ENCODE peak calls at places on chromosomes 16 and 17, in five cellular contexts. One of them, this sample, is unnamed.
A peak's percentile ranks its signal among the peaks of the same experiment; 100 is the strongest.

GRCh38 chr16:52309761-52310416 is 237.1 kb downstream of the TOX3 start:
- DNase-seq in astrocyte: no peak
- DNase-seq in naive thymus-derived CD4-positive, alpha-beta T cell: no peak
- DNase-seq in dorsolateral prefrontal cortex: no peak
- DNase-seq in spleen: no peak
- DNase-seq in this sample: no peak

GRCh38 chr17:53353919-53354351 is 468.8 kb upstream of the KIF2B start:
- DNase-seq in astrocyte: no peak
- DNase-seq in naive thymus-derived CD4-positive, alpha-beta T cell: no peak
- DNase-seq in dorsolateral prefrontal cortex: peak; percentile 44
- DNase-seq in spleen: no peak
- DNase-seq in this sample: no peak

GRCh38 chr17:46841561-46842379 is 9.6 kb upstream of the WNT9B start:
- DNase-seq in astrocyte: no peak
- DNase-seq in naive thymus-derived CD4-positive, alpha-beta T cell: peak; percentile 26
- DNase-seq in dorsolateral prefrontal cortex: peak; percentile 48
- DNase-seq in spleen: no peak
- DNase-seq in this sample: no peak

GRCh38 chr16:84593825-84594724 is 23.8 kb downstream of the COTL1 start:
- DNase-seq in astrocyte: no peak
- DNase-seq in naive thymus-derived CD4-positive, alpha-beta T cell: peak; percentile 70
- DNase-seq in dorsolateral prefrontal cortex: peak; percentile 56
- DNase-seq in spleen: peak; percentile 97
- DNase-seq in this sample: no peak

GRCh38 chr17:40038882-40039513 is 15.2 kb downstream of the MED24 start:
- DNase-seq in astrocyte: peak; percentile 68
- DNase-seq in naive thymus-derived CD4-positive, alpha-beta T cell: no peak
- DNase-seq in dorsolateral prefrontal cortex: no peak
- DNase-seq in spleen: peak; percentile 41
- DNase-seq in this sample: peak; percentile 80

GRCh38 chr16:85444879-85445778 is 168.0 kb upstream of the GSE1 start:
- DNase-seq in astrocyte: no peak
- DNase-seq in naive thymus-derived CD4-positive, alpha-beta T cell: no peak
- DNase-seq in dorsolateral prefrontal cortex: no peak
- DNase-seq in spleen: no peak
- DNase-seq in this sample: no peak

GRCh38 chr17:39069114-39069756 is 82.2 kb downstream of the PLXDC1 start:
- DNase-seq in astrocyte: peak; percentile 25
- DNase-seq in naive thymus-derived CD4-positive, alpha-beta T cell: peak; percentile 53
- DNase-seq in dorsolateral prefrontal cortex: no peak
- DNase-seq in spleen: no peak
- DNase-seq in this sample: no peak

GRCh38 chr17:14771543-14771942 is 470.7 kb downstream of the HS3ST3B1 start:
- DNase-seq in astrocyte: no peak
- DNase-seq in naive thymus-derived CD4-positive, alpha-beta T cell: no peak
- DNase-seq in dorsolateral prefrontal cortex: no peak
- DNase-seq in spleen: no peak
- DNase-seq in this sample: no peak

GRCh38 chr16:30946671-30947532 is 2.0 kb upstream of the ORAI3 start:
- DNase-seq in astrocyte: no peak
- DNase-seq in naive thymus-derived CD4-positive, alpha-beta T cell: no peak
- DNase-seq in dorsolateral prefrontal cortex: no peak
- DNase-seq in spleen: no peak
- DNase-seq in this sample: no peak

GRCh38 chr16:80107900-80108299 is 432.9 kb upstream of the DYNLRB2 start:
- DNase-seq in astrocyte: peak; percentile 72
- DNase-seq in naive thymus-derived CD4-positive, alpha-beta T cell: no peak
- DNase-seq in dorsolateral prefrontal cortex: no peak
- DNase-seq in spleen: no peak
- DNase-seq in this sample: no peak

GRCh38 chr17:60141111-60142018 is 8.4 kb upstream of the CA4 start:
- DNase-seq in astrocyte: no peak
- DNase-seq in naive thymus-derived CD4-positive, alpha-beta T cell: no peak
- DNase-seq in dorsolateral prefrontal cortex: no peak
- DNase-seq in spleen: no peak
- DNase-seq in this sample: no peak

GRCh38 chr16:30637952-30638351 is 12.8 kb upstream of the PRR14 start:
- DNase-seq in astrocyte: no peak
- DNase-seq in naive thymus-derived CD4-positive, alpha-beta T cell: peak; percentile 29
- DNase-seq in dorsolateral prefrontal cortex: no peak
- DNase-seq in spleen: no peak
- DNase-seq in this sample: no peak

GRCh38 chr16:23155445-23156049 is 6.3 kb upstream of the USP31 start:
- DNase-seq in astrocyte: no peak
- DNase-seq in naive thymus-derived CD4-positive, alpha-beta T cell: no peak
- DNase-seq in dorsolateral prefrontal cortex: no peak
- DNase-seq in spleen: no peak
- DNase-seq in this sample: no peak

GRCh38 chr16:10122546-10122945 is 59.7 kb downstream of the GRIN2A start:
- DNase-seq in astrocyte: no peak
- DNase-seq in naive thymus-derived CD4-positive, alpha-beta T cell: no peak
- DNase-seq in dorsolateral prefrontal cortex: no peak
- DNase-seq in spleen: no peak
- DNase-seq in this sample: no peak

GRCh38 chr17:32283745-32284207 is 18.1 kb downstream of the RHBDL3 start:
- DNase-seq in astrocyte: peak; percentile 45
- DNase-seq in naive thymus-derived CD4-positive, alpha-beta T cell: no peak
- DNase-seq in dorsolateral prefrontal cortex: no peak
- DNase-seq in spleen: no peak
- DNase-seq in this sample: no peak

GRCh38 chr17:82246365-82247174 is 17.7 kb downstream of the SLC16A3 start:
- DNase-seq in astrocyte: peak; percentile 71
- DNase-seq in naive thymus-derived CD4-positive, alpha-beta T cell: no peak
- DNase-seq in dorsolateral prefrontal cortex: peak; percentile 57
- DNase-seq in spleen: peak; percentile 76
- DNase-seq in this sample: no peak

GRCh38 chr16:6709736-6710135 is 622.9 kb upstream of the RBFOX1 start:
- DNase-seq in astrocyte: no peak
- DNase-seq in naive thymus-derived CD4-positive, alpha-beta T cell: no peak
- DNase-seq in dorsolateral prefrontal cortex: no peak
- DNase-seq in spleen: no peak
- DNase-seq in this sample: no peak

GRCh38 chr16:17306745-17307144 is 164.0 kb downstream of the XYLT1 start:
- DNase-seq in astrocyte: no peak
- DNase-seq in naive thymus-derived CD4-positive, alpha-beta T cell: no peak
- DNase-seq in dorsolateral prefrontal cortex: no peak
- DNase-seq in spleen: no peak
- DNase-seq in this sample: no peak

GRCh38 chr16:88064011-88064888 is 113.0 kb downstream of the BANP start:
- DNase-seq in astrocyte: no peak
- DNase-seq in naive thymus-derived CD4-positive, alpha-beta T cell: no peak
- DNase-seq in dorsolateral prefrontal cortex: no peak
- DNase-seq in spleen: peak; percentile 57
- DNase-seq in this sample: peak; percentile 36

GRCh38 chr16:57955572-57955971 is 15.4 kb downstream of the CNGB1 start:
- DNase-seq in astrocyte: no peak
- DNase-seq in naive thymus-derived CD4-positive, alpha-beta T cell: no peak
- DNase-seq in dorsolateral prefrontal cortex: no peak
- DNase-seq in spleen: no peak
- DNase-seq in this sample: no peak

GRCh38 chr17:64158411-64158810 is 28.5 kb upstream of the ERN1 start:
- DNase-seq in astrocyte: no peak
- DNase-seq in naive thymus-derived CD4-positive, alpha-beta T cell: no peak
- DNase-seq in dorsolateral prefrontal cortex: no peak
- DNase-seq in spleen: no peak
- DNase-seq in this sample: no peak

GRCh38 chr17:42819939-42820535 is 4.0 kb downstream of the BECN1 start:
- DNase-seq in astrocyte: no peak
- DNase-seq in naive thymus-derived CD4-positive, alpha-beta T cell: peak; percentile 32
- DNase-seq in dorsolateral prefrontal cortex: no peak
- DNase-seq in spleen: peak; percentile 83
- DNase-seq in this sample: peak; percentile 62

GRCh38 chr16:2983706-2984136 is 3.5 kb upstream of the PKMYT1 start:
- DNase-seq in astrocyte: peak; percentile 50
- DNase-seq in naive thymus-derived CD4-positive, alpha-beta T cell: no peak
- DNase-seq in dorsolateral prefrontal cortex: peak; percentile 83
- DNase-seq in spleen: peak; percentile 93
- DNase-seq in this sample: peak; percentile 95

GRCh38 chr17:44359001-44359400 is 4.7 kb downstream of the FAM171A2 start:
- DNase-seq in astrocyte: no peak
- DNase-seq in naive thymus-derived CD4-positive, alpha-beta T cell: no peak
- DNase-seq in dorsolateral prefrontal cortex: no peak
- DNase-seq in spleen: no peak
- DNase-seq in this sample: no peak

GRCh38 chr16:51431517-51432241 is 280.6 kb upstream of the SALL1 start:
- DNase-seq in astrocyte: peak; percentile 100
- DNase-seq in naive thymus-derived CD4-positive, alpha-beta T cell: no peak
- DNase-seq in dorsolateral prefrontal cortex: peak; percentile 64
- DNase-seq in spleen: no peak
- DNase-seq in this sample: no peak

GRCh38 chr16:82990155-82990554 is 363.4 kb downstream of the CDH13 start:
- DNase-seq in astrocyte: peak; percentile 74
- DNase-seq in naive thymus-derived CD4-positive, alpha-beta T cell: no peak
- DNase-seq in dorsolateral prefrontal cortex: no peak
- DNase-seq in spleen: no peak
- DNase-seq in this sample: no peak

GRCh38 chr16:84137287-84137686 is 7.7 kb downstream of the HSDL1 start:
- DNase-seq in astrocyte: no peak
- DNase-seq in naive thymus-derived CD4-positive, alpha-beta T cell: no peak
- DNase-seq in dorsolateral prefrontal cortex: no peak
- DNase-seq in spleen: no peak
- DNase-seq in this sample: no peak

GRCh38 chr17:41666708-41667279 is 21.9 kb upstream of the EIF1 start:
- DNase-seq in astrocyte: no peak
- DNase-seq in naive thymus-derived CD4-positive, alpha-beta T cell: peak; percentile 82
- DNase-seq in dorsolateral prefrontal cortex: peak; percentile 86
- DNase-seq in spleen: peak; percentile 96
- DNase-seq in this sample: peak; percentile 90

DNA sequence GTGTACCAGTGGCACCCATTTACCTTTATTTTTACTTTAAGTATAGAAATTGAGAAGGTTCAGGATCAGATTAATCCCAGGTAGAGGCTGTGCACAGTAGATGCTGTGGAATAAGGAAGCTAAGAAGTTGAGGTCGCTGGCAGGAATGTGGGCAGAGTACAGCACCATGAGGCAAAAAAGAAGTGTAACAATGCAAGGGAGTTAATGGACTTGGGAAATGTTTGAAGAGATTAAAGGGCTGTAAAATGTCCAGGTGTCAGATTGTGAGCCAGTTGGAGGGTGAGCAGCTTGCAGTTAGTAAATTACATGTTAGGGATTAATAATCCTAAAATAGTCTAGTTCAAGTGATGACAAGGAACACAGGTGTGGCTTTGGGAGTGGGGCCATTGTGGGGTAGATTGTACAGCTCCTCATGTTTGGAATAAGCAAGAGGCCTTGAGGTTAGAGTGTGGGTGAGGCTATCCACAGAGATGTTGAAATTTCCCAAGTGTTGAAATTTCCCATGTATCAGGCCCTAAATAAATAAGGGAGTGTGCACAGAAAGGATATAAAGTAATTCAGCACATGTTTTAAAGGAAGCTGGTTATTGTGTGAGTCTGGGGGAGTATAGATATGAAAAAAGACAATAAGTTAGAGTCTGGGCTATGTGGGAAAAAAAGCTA is 21.5 kb downstream of the TAT start:
- DNase-seq in astrocyte: no peak
- DNase-seq in naive thymus-derived CD4-positive, alpha-beta T cell: no peak
- DNase-seq in dorsolateral prefrontal cortex: no peak
- DNase-seq in spleen: no peak
- DNase-seq in this sample: no peak
- H3K4me3 ChIP-seq in astrocyte: no peak overlapping the region
- H3K4me3 ChIP-seq in naive thymus-derived CD4-positive, alpha-beta T cell: no peak overlapping the region
- H3K4me3 ChIP-seq in dorsolateral prefrontal cortex: no peak overlapping the region
- H3K4me3 ChIP-seq in spleen: no peak overlapping the region
- H3K4me3 ChIP-seq in this sample: no peak overlapping the region

GRCh38 chr17:2122641-2123302 is 67.9 kb downstream of the HIC1 start:
- DNase-seq in astrocyte: peak; percentile 79
- DNase-seq in naive thymus-derived CD4-positive, alpha-beta T cell: no peak
- DNase-seq in dorsolateral prefrontal cortex: peak; percentile 54
- DNase-seq in spleen: peak; percentile 81
- DNase-seq in this sample: peak; percentile 88
- H3K4me3 ChIP-seq in astrocyte: no peak overlapping the region
- H3K4me3 ChIP-seq in naive thymus-derived CD4-positive, alpha-beta T cell: no peak overlapping the region
- H3K4me3 ChIP-seq in dorsolateral prefrontal cortex: no peak overlapping the region
- H3K4me3 ChIP-seq in spleen: no peak overlapping the region
- H3K4me3 ChIP-seq in this sample: no peak overlapping the region

DNA sequence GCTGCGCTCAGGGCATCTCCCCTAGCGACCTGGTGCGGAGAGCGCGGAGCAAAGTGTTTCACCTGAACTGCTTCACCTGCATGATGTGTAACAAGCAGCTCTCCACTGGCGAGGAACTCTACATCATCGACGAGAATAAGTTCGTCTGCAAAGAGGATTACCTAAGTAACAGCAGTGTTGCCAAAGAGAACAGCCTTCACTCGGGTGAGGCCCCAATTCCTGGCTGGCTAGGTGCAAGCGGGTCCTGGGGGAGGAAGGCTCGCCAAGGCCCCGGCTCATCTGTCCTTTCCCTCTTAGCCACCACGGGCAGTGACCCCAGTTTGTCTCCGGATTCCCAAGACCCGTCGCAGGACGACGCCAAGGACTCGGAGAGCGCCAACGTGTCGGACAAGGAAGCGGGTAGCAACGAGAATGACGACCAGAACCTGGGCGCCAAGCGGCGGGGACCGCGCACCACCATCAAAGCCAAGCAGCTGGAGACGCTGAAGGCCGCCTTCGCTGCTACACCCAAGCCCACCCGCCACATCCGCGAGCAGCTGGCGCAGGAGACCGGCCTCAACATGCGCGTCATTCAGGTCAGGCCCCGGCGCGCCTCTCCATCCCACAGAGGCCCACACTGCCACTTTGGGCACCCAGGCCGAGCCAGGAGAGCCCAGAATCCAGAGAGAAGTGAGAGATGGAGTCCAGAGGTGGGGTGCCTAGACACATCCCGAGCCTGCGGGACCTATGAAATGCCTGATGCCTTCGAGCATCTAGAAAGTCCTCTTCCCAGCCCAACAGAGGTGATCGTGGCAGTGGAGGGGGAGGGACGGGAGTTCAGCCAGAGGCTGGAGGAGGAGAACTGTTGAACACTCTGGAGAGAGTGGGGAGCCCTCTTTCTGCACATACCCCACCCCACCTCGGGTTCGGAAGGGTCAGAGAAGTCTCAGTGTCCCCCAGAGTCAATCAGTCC is 3.3 kb downstream of the LHX1 start:
- DNase-seq in astrocyte: no peak
- DNase-seq in naive thymus-derived CD4-positive, alpha-beta T cell: no peak
- DNase-seq in dorsolateral prefrontal cortex: no peak
- DNase-seq in spleen: no peak
- DNase-seq in this sample: no peak
- H3K4me3 ChIP-seq in astrocyte: no peak overlapping the region
- H3K4me3 ChIP-seq in naive thymus-derived CD4-positive, alpha-beta T cell: no peak overlapping the region
- H3K4me3 ChIP-seq in dorsolateral prefrontal cortex: no peak overlapping the region
- H3K4me3 ChIP-seq in spleen: no peak overlapping the region
- H3K4me3 ChIP-seq in this sample: no peak overlapping the region

DNA sequence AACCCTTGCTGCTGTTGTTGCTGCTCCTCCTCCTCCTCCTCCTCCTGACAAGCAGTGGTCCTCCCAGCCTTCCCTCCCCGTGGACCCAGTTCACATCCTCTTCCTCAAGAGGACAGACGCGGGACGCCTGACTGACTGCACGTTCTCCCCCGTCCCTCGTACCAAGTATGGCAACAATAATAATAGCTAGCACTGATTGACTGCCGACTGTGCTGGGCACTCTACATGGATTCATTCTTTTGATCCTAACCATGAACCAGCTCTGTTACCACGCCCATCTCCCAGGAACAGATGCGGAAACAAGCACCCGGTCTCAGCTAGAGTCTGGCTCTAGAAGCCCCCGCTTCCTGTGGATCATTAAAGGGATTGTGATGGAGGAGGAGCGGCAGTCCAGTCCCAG is 78.0 kb downstream of the GNAO1 start:
- DNase-seq in astrocyte: no peak
- DNase-seq in naive thymus-derived CD4-positive, alpha-beta T cell: no peak
- DNase-seq in dorsolateral prefrontal cortex: peak; percentile 35
- DNase-seq in spleen: peak; percentile 64
- DNase-seq in this sample: no peak
- H3K4me3 ChIP-seq in astrocyte: no peak overlapping the region
- H3K4me3 ChIP-seq in naive thymus-derived CD4-positive, alpha-beta T cell: no peak overlapping the region
- H3K4me3 ChIP-seq in dorsolateral prefrontal cortex: no peak overlapping the region
- H3K4me3 ChIP-seq in spleen: no peak overlapping the region
- H3K4me3 ChIP-seq in this sample: no peak overlapping the region

GRCh38 chr16:73049051-73049910 is 1.4 kb upstream of the ZFHX3 start:
- DNase-seq in astrocyte: no peak
- DNase-seq in naive thymus-derived CD4-positive, alpha-beta T cell: no peak
- DNase-seq in dorsolateral prefrontal cortex: no peak
- DNase-seq in spleen: no peak
- DNase-seq in this sample: peak; percentile 34
- H3K4me3 ChIP-seq in astrocyte: peak overlapping the region; percentile 66
- H3K4me3 ChIP-seq in naive thymus-derived CD4-positive, alpha-beta T cell: no peak overlapping the region
- H3K4me3 ChIP-seq in dorsolateral prefrontal cortex: peak overlapping the region; percentile 66
- H3K4me3 ChIP-seq in spleen: no peak overlapping the region
- H3K4me3 ChIP-seq in this sample: no peak overlapping the region

This sample was measured in aorta.